ENCODE peak calls at places on chromosomes 13 and 19, in six cellular contexts. One of them, this sample, is unnamed.
A peak's percentile ranks its signal among the peaks of the same experiment; 100 is the strongest.

GRCh38 chr13:75864718-75865117 is 228.6 kb downstream of the LMO7 start:
- DNase-seq in IMR-90: peak; percentile 93
- DNase-seq in neuronal stem cell: no peak
- DNase-seq in H1: no peak
- DNase-seq in trophoblast cell: peak; percentile 76
- DNase-seq in H9: no peak
- DNase-seq in this sample: peak; percentile 69

GRCh38 chr19:35868172-35868822 is at the start of gene APLP1:
- DNase-seq in trophoblast cell: peak; percentile 61
- DNase-seq in H9: peak; percentile 73
- DNase-seq in IMR-90: no peak
- DNase-seq in neuronal stem cell: peak; percentile 78
- DNase-seq in H1: no peak
- DNase-seq in this sample: peak; percentile 24

GRCh38 chr13:37621811-37622361 is 23.3 kb upstream of the POSTN start:
- DNase-seq in H9: no peak
- DNase-seq in neuronal stem cell: no peak
- DNase-seq in trophoblast cell: no peak
- DNase-seq in IMR-90: peak; percentile 84
- DNase-seq in H1: no peak
- DNase-seq in this sample: peak; percentile 79

GRCh38 chr19:51375504-51376221 is 3.2 kb upstream of the NKG7 start:
- DNase-seq in H1: no peak
- DNase-seq in trophoblast cell: no peak
- DNase-seq in H9: no peak
- DNase-seq in neuronal stem cell: no peak
- DNase-seq in IMR-90: no peak
- DNase-seq in this sample: no peak

GRCh38 chr19:6374179-6374709 is 1.5 kb downstream of the PSPN start:
- DNase-seq in IMR-90: no peak
- DNase-seq in H9: no peak
- DNase-seq in neuronal stem cell: no peak
- DNase-seq in trophoblast cell: no peak
- DNase-seq in H1: no peak
- DNase-seq in this sample: no peak

GRCh38 chr13:20714161-20714560 is 10.7 kb downstream of the IL17D start:
- DNase-seq in trophoblast cell: no peak
- DNase-seq in neuronal stem cell: no peak
- DNase-seq in H1: no peak
- DNase-seq in H9: no peak
- DNase-seq in IMR-90: no peak
- DNase-seq in this sample: no peak

GRCh38 chr13:20356437-20356836 is 124.3 kb upstream of the GJB6 start:
- DNase-seq in IMR-90: no peak
- DNase-seq in H1: no peak
- DNase-seq in trophoblast cell: peak; percentile 43
- DNase-seq in H9: no peak
- DNase-seq in neuronal stem cell: no peak
- DNase-seq in this sample: no peak

GRCh38 chr19:17873661-17874422 is 2.1 kb downstream of the SLC5A5 start:
- DNase-seq in trophoblast cell: peak; percentile 75
- DNase-seq in H9: peak; percentile 91
- DNase-seq in IMR-90: no peak
- DNase-seq in H1: no peak
- DNase-seq in neuronal stem cell: peak; percentile 72
- DNase-seq in this sample: peak; percentile 30

GRCh38 chr13:50365683-50366391 is 350.6 kb downstream of the KCNRG start:
- DNase-seq in IMR-90: no peak
- DNase-seq in H9: no peak
- DNase-seq in trophoblast cell: peak; percentile 94
- DNase-seq in neuronal stem cell: no peak
- DNase-seq in H1: no peak
- DNase-seq in this sample: no peak

GRCh38 chr13:29684441-29684840 is 89.0 kb upstream of the SLC7A1 start:
- DNase-seq in H9: no peak
- DNase-seq in trophoblast cell: no peak
- DNase-seq in neuronal stem cell: no peak
- DNase-seq in IMR-90: peak; percentile 34
- DNase-seq in H1: no peak
- DNase-seq in this sample: no peak

GRCh38 chr13:20051366-20051765 is 92.8 kb downstream of the ZMYM2 start:
- DNase-seq in neuronal stem cell: no peak
- DNase-seq in H9: no peak
- DNase-seq in IMR-90: no peak
- DNase-seq in trophoblast cell: peak; percentile 86
- DNase-seq in H1: no peak
- DNase-seq in this sample: no peak

GRCh38 chr13:109785141-109785891 is 1.1 kb downstream of the IRS2 start:
- DNase-seq in neuronal stem cell: no peak
- DNase-seq in trophoblast cell: peak; percentile 64
- DNase-seq in H1: no peak
- DNase-seq in H9: peak; percentile 42
- DNase-seq in IMR-90: peak; percentile 57
- DNase-seq in this sample: peak; percentile 69

GRCh38 chr19:51398096-51398704 is 7.8 kb upstream of the C19orf84 start:
- DNase-seq in neuronal stem cell: no peak
- DNase-seq in trophoblast cell: peak; percentile 53
- DNase-seq in H9: no peak
- DNase-seq in IMR-90: peak; percentile 18
- DNase-seq in H1: no peak
- DNase-seq in this sample: peak; percentile 33

GRCh38 chr19:1622007-1622406 is 16.7 kb upstream of the UQCR11 start:
- DNase-seq in IMR-90: no peak
- DNase-seq in H1: no peak
- DNase-seq in H9: no peak
- DNase-seq in neuronal stem cell: no peak
- DNase-seq in trophoblast cell: no peak
- DNase-seq in this sample: no peak

GRCh38 chr19:10776900-10777650 is 58.9 kb downstream of the TMED1 start:
- DNase-seq in H9: no peak
- DNase-seq in H1: no peak
- DNase-seq in neuronal stem cell: no peak
- DNase-seq in trophoblast cell: no peak
- DNase-seq in IMR-90: no peak
- DNase-seq in this sample: no peak

GRCh38 chr19:29923653-29924052 is 18.4 kb upstream of the URI1 start:
- DNase-seq in H9: no peak
- DNase-seq in IMR-90: no peak
- DNase-seq in neuronal stem cell: no peak
- DNase-seq in H1: no peak
- DNase-seq in trophoblast cell: no peak
- DNase-seq in this sample: no peak

GRCh38 chr19:38733241-38733492 is 11.1 kb downstream of the CAPN12 start:
- DNase-seq in neuronal stem cell: no peak
- DNase-seq in H1: no peak
- DNase-seq in IMR-90: no peak
- DNase-seq in trophoblast cell: no peak
- DNase-seq in H9: no peak
- DNase-seq in this sample: no peak

GRCh38 chr19:28610731-28611130 is 602.2 kb downstream of the UQCRFS1 start:
- DNase-seq in H9: no peak
- DNase-seq in trophoblast cell: no peak
- DNase-seq in H1: no peak
- DNase-seq in IMR-90: no peak
- DNase-seq in neuronal stem cell: no peak
- DNase-seq in this sample: no peak

GRCh38 chr13:113526466-113527220 is 36.1 kb upstream of the DCUN1D2 start:
- DNase-seq in IMR-90: no peak
- DNase-seq in neuronal stem cell: no peak
- DNase-seq in trophoblast cell: no peak
- DNase-seq in H9: no peak
- DNase-seq in H1: no peak
- DNase-seq in this sample: no peak

GRCh38 chr19:11530432-11530831 is 1.5 kb upstream of the ECSIT start:
- DNase-seq in neuronal stem cell: no peak
- DNase-seq in trophoblast cell: peak; percentile 92
- DNase-seq in H9: peak; percentile 96
- DNase-seq in H1: peak; percentile 82
- DNase-seq in IMR-90: peak; percentile 78
- DNase-seq in this sample: peak; percentile 58

GRCh38 chr13:26855071-26855470 is 94.5 kb upstream of the GPR12 start:
- DNase-seq in H9: no peak
- DNase-seq in IMR-90: no peak
- DNase-seq in neuronal stem cell: no peak
- DNase-seq in H1: no peak
- DNase-seq in trophoblast cell: no peak
- DNase-seq in this sample: no peak

GRCh38 chr19:54062643-54063042 is 1.1 kb downstream of the VSTM1 start:
- DNase-seq in H9: no peak
- DNase-seq in neuronal stem cell: no peak
- DNase-seq in IMR-90: no peak
- DNase-seq in H1: no peak
- DNase-seq in trophoblast cell: no peak
- DNase-seq in this sample: no peak

GRCh38 chr19:16714702-16715294 is 4.8 kb upstream of the NWD1 start:
- DNase-seq in neuronal stem cell: peak; percentile 74
- DNase-seq in IMR-90: peak; percentile 24
- DNase-seq in trophoblast cell: peak; percentile 64
- DNase-seq in H9: peak; percentile 71
- DNase-seq in H1: peak; percentile 50
- DNase-seq in this sample: peak; percentile 39

GRCh38 chr19:5080030-5080644 is 111.2 kb downstream of the KDM4B start:
- DNase-seq in H1: no peak
- DNase-seq in trophoblast cell: no peak
- DNase-seq in neuronal stem cell: no peak
- DNase-seq in IMR-90: no peak
- DNase-seq in H9: no peak
- DNase-seq in this sample: no peak

GRCh38 chr13:113837554-113838355 is 26.1 kb downstream of the GAS6 start:
- DNase-seq in IMR-90: peak; percentile 98
- DNase-seq in H1: no peak
- DNase-seq in neuronal stem cell: no peak
- DNase-seq in trophoblast cell: peak; percentile 48
- DNase-seq in H9: peak; percentile 71
- DNase-seq in this sample: peak; percentile 98

GRCh38 chr13:98719527-98720250 is 32.8 kb downstream of the SLC15A1 start:
- DNase-seq in trophoblast cell: peak; percentile 77
- DNase-seq in H1: no peak
- DNase-seq in H9: no peak
- DNase-seq in neuronal stem cell: no peak
- DNase-seq in IMR-90: no peak
- DNase-seq in this sample: no peak

GRCh38 chr19:35169226-35169995 is 14.9 kb downstream of the FXYD5 start:
- DNase-seq in neuronal stem cell: no peak
- DNase-seq in H9: peak; percentile 18
- DNase-seq in trophoblast cell: no peak
- DNase-seq in H1: no peak
- DNase-seq in IMR-90: no peak
- DNase-seq in this sample: no peak

GRCh38 chr13:30698488-30699005 is 36.8 kb upstream of the ALOX5AP start:
- DNase-seq in trophoblast cell: no peak
- DNase-seq in neuronal stem cell: no peak
- DNase-seq in H9: no peak
- DNase-seq in IMR-90: no peak
- DNase-seq in H1: no peak
- DNase-seq in this sample: no peak
- H3K14ac ChIP-seq in trophoblast cell: no peak overlapping the region
- H3K14ac ChIP-seq in neuronal stem cell: no peak overlapping the region
- H3K14ac ChIP-seq in H9: no peak overlapping the region
- H3K14ac ChIP-seq in IMR-90: peak overlapping the region; percentile 23
- H3K14ac ChIP-seq in H1: no peak overlapping the region
- H3K14ac ChIP-seq in this sample: no peak overlapping the region

GRCh38 chr19:13093407-13094284 is 9.0 kb downstream of the LYL1 start:
- DNase-seq in H1: peak; percentile 79
- DNase-seq in neuronal stem cell: peak; percentile 89
- DNase-seq in trophoblast cell: peak; percentile 83
- DNase-seq in H9: peak; percentile 90
- DNase-seq in IMR-90: peak; percentile 78
- DNase-seq in this sample: peak; percentile 84
- H3K4me1 ChIP-seq in H1: peaks cover 15% of the 10 kb centered on the region
- H3K4me1 ChIP-seq in neuronal stem cell: peaks cover 24% of the 10 kb centered on the region
- H3K4me1 ChIP-seq in trophoblast cell: peaks cover 2% of the 10 kb centered on the region
- H3K4me1 ChIP-seq in H9: peaks cover 2% of the 10 kb centered on the region
- H3K4me1 ChIP-seq in IMR-90: peaks cover 11% of the 10 kb centered on the region
- H3K4me1 ChIP-seq in this sample: peaks cover 51% of the 10 kb centered on the region

GRCh38 chr13:59446391-59446790 is 717.3 kb downstream of the DIAPH3 start:
- DNase-seq in H9: no peak
- DNase-seq in neuronal stem cell: no peak
- DNase-seq in trophoblast cell: no peak
- DNase-seq in H1: no peak
- DNase-seq in IMR-90: no peak
- DNase-seq in this sample: no peak

GRCh38 chr13:59449750-59450149 is 714.0 kb downstream of the DIAPH3 start:
- DNase-seq in IMR-90: no peak
- DNase-seq in H9: no peak
- DNase-seq in trophoblast cell: no peak
- DNase-seq in H1: no peak
- DNase-seq in neuronal stem cell: no peak
- DNase-seq in this sample: no peak

GRCh38 chr13:59450218-59450617 is 713.5 kb downstream of the DIAPH3 start:
- DNase-seq in IMR-90: no peak
- DNase-seq in trophoblast cell: no peak
- DNase-seq in H1: no peak
- DNase-seq in neuronal stem cell: no peak
- DNase-seq in H9: no peak
- DNase-seq in this sample: no peak

GRCh38 chr13:59447031-59447430 is 716.7 kb downstream of the DIAPH3 start:
- DNase-seq in H9: no peak
- DNase-seq in IMR-90: no peak
- DNase-seq in trophoblast cell: peak; percentile 24
- DNase-seq in neuronal stem cell: no peak
- DNase-seq in H1: no peak
- DNase-seq in this sample: no peak

DNA sequence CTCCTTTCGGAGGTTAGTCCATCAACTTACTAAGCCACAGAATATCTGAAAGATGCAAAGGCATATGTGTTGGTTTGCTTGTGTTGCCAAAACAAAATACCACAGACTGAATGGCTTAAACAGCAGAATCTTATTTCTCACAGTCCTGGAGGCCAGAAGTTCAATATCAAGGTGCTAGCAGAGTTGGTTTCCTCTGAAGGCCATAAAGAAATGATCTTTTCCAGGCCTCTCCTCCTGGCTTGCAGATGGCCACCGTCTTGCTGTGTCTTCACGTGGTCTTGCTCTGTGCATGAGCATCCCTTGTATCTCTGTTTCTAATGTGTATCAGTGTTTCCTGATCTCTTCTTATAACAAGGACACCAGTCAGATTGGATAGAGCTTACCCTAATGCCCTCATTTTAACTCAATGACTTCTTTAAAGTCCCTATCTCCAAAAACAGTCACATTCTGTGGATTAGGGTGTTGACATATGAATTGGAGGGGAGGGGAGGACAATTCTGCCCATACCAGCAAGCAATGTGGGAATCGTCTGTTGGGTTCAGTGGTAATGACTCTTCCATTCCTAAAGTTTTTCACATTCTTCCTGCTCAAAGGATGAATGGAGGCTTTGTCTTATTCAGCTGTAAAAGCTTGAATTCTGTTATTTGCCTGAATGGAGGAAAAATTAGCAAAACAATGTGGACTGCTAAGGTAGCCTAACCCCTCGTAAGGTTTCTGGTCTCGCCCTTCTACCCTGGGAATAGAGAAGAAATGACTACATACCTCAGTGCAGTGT is 715.7 kb downstream of the DIAPH3 start:
- DNase-seq in neuronal stem cell: peak; percentile 35
- DNase-seq in H1: peak; percentile 87
- DNase-seq in H9: peak; percentile 73
- DNase-seq in trophoblast cell: peak; percentile 80
- DNase-seq in IMR-90: peak; percentile 75
- DNase-seq in this sample: no peak
- H2BK5ac ChIP-seq in neuronal stem cell: no peak overlapping the region
- H2BK5ac ChIP-seq in H1: peak overlapping the region; percentile 96
- H2BK5ac ChIP-seq in H9: no peak overlapping the region
- H2BK5ac ChIP-seq in trophoblast cell: peak overlapping the region; percentile 4
- H2BK5ac ChIP-seq in IMR-90: peak overlapping the region; percentile 88
- H2BK5ac ChIP-seq in this sample: no peak overlapping the region

GRCh38 chr13:66559093-66559492 is 671.0 kb downstream of the PCDH9 start:
- DNase-seq in IMR-90: peak; percentile 72
- DNase-seq in H9: no peak
- DNase-seq in neuronal stem cell: no peak
- DNase-seq in H1: no peak
- DNase-seq in trophoblast cell: no peak
- DNase-seq in this sample: no peak
- H3K14ac ChIP-seq in IMR-90: no peak overlapping the region
- H3K14ac ChIP-seq in H9: no peak overlapping the region
- H3K14ac ChIP-seq in neuronal stem cell: no peak overlapping the region
- H3K14ac ChIP-seq in H1: no peak overlapping the region
- H3K14ac ChIP-seq in trophoblast cell: no peak overlapping the region
- H3K14ac ChIP-seq in this sample: no peak overlapping the region